ENCODE peak calls at places on chromosome 16, in seven cellular contexts. C, Q, K, O, V, X and F are unnamed samples.

GRCh38 chr16:19929062-19929511 is 44.4 kb upstream of the GPRC5B start:
- DNase-seq in C (no peak), Q (no peak), K (no peak), O (no peak), V (no peak), X (no peak), F (no peak)

GRCh38 chr16:8948831-8949230 is 14.9 kb downstream of the USP7 start:
- DNase-seq in C (no peak), Q (no peak), K (no peak), O (no peak), V (no peak), X (no peak), F (no peak)

GRCh38 chr16:85593503-85594195 is 19.5 kb upstream of the GSE1 start:
- DNase-seq in C (no peak), Q (no peak), K (no peak), O (no peak), V (no peak), X (no peak), F (no peak)

GRCh38 chr16:3485821-3486505 is 9.3 kb downstream of the C16orf90 start:
- DNase-seq in C (no peak), Q (no peak), K (no peak), O (no peak), V (no peak), X (no peak), F (no peak)

GRCh38 chr16:70473446-70474319 is 19.3 kb downstream of the FCSK start:
- DNase-seq in C (no peak), Q (no peak), K (no peak), O (no peak), V (no peak), X (no peak), F (no peak)

GRCh38 chr16:66927012-66927436 is 1.7 kb upstream of the RRAD start:
- DNase-seq in C (no peak), Q (no peak), K (no peak), O (no peak), V (peak), X (no peak), F (peak)

GRCh38 chr16:28318042-28318597 is 25.8 kb downstream of the SBK1 start:
- DNase-seq in C (no peak), Q (no peak), K (no peak), O (no peak), V (no peak), X (no peak), F (no peak)

GRCh38 chr16:30902070-30902972 is 5.9 kb downstream of the CTF1 start:
- DNase-seq in C (no peak), Q (peak), K (peak), O (peak), V (peak), X (peak), F (no peak)

GRCh38 chr16:80610489-80611156 is 69.8 kb downstream of the DYNLRB2 start:
- DNase-seq in C (no peak), Q (no peak), K (no peak), O (no peak), V (no peak), X (no peak), F (no peak)

GRCh38 chr16:89686520-89687091 is at the start of gene CDK10:
- DNase-seq in C (peak), Q (peak), K (peak), O (peak), V (peak), X (peak), F (peak)

GRCh38 chr16:50635505-50636392 is 45.4 kb downstream of the SNX20 start:
- DNase-seq in C (no peak), Q (peak), K (peak), O (no peak), V (no peak), X (no peak), F (no peak)

GRCh38 chr16:49024896-49025295 is 256.7 kb downstream of the CBLN1 start:
- DNase-seq in C (no peak), Q (no peak), K (no peak), O (no peak), V (no peak), X (no peak), F (no peak)

GRCh38 chr16:72508196-72508595 is 336.2 kb upstream of the PMFBP1 start:
- DNase-seq in C (no peak), Q (no peak), K (no peak), O (no peak), V (no peak), X (no peak), F (no peak)

GRCh38 chr16:27703545-27703944 is 153.6 kb downstream of the KATNIP start:
- DNase-seq in C (no peak), Q (no peak), K (no peak), O (no peak), V (no peak), X (no peak), F (no peak)

GRCh38 chr16:67663151-67663876 is 2.6 kb downstream of the PARD6A start:
- DNase-seq in C (no peak), Q (no peak), K (peak), O (no peak), V (no peak), X (no peak), F (no peak)

GRCh38 chr16:50310308-50311133 is 44.2 kb downstream of the ADCY7 start:
- DNase-seq in C (no peak), Q (no peak), K (peak), O (no peak), V (no peak), X (no peak), F (no peak)

GRCh38 chr16:57925310-57925709 is 45.6 kb downstream of the CNGB1 start:
- DNase-seq in C (no peak), Q (no peak), K (no peak), O (no peak), V (no peak), X (no peak), F (no peak)

GRCh38 chr16:23284584-23284983 is 17.5 kb upstream of the SCNN1B start:
- DNase-seq in C (no peak), Q (no peak), K (no peak), O (no peak), V (no peak), X (no peak), F (no peak)

GRCh38 chr16:7650446-7650845 is 317.8 kb downstream of the RBFOX1 start:
- DNase-seq in C (no peak), Q (no peak), K (no peak), O (no peak), V (no peak), X (no peak), F (no peak)

GRCh38 chr16:53893731-53894435 is 189.9 kb downstream of the FTO start:
- DNase-seq in C (no peak), Q (no peak), K (no peak), O (no peak), V (no peak), X (no peak), F (no peak)

GRCh38 chr16:48003226-48003907 is 152.4 kb downstream of the ABCC12 start:
- DNase-seq in C (no peak), Q (no peak), K (no peak), O (no peak), V (no peak), X (no peak), F (no peak)

GRCh38 chr16:58331024-58331707 is 36.3 kb upstream of the PRSS54 start:
- DNase-seq in C (no peak), Q (no peak), K (no peak), O (no peak), V (no peak), X (no peak), F (no peak)

GRCh38 chr16:49410226-49410625 is 36.6 kb downstream of the C16orf78 start:
- DNase-seq in C (no peak), Q (no peak), K (no peak), O (no peak), V (no peak), X (no peak), F (no peak)

GRCh38 chr16:26569793-26570192 is 496.9 kb upstream of the C16orf82 start:
- DNase-seq in C (no peak), Q (peak), K (no peak), O (no peak), V (no peak), X (no peak), F (no peak)